ENCODE peak calls at places on chromosomes 6 and 20, in eight cellular contexts. W, N, J, E, H, R, A and T are unnamed samples.

GRCh38 chr6:20900396-20901160 is 366.3 kb downstream of the CDKAL1 start:
- DNase-seq in N (no peak), A (no peak), E (no peak), R (no peak), W (no peak), H (no peak), J (no peak), T (no peak)

GRCh38 chr6:76275746-76276145 is 203.3 kb upstream of the IMPG1 start:
- DNase-seq in N (no peak), A (no peak), J (no peak), H (no peak), W (no peak), E (no peak), R (no peak), T (no peak)

GRCh38 chr6:56727097-56727845 is 84.6 kb upstream of the DST start:
- DNase-seq in W (no peak), N (no peak), E (no peak), A (no peak), R (no peak), J (no peak), H (no peak), T (no peak)

GRCh38 chr20:63359164-63359934 is 1.8 kb downstream of the CHRNA4 start:
- DNase-seq in R (no peak), H (no peak), A (no peak), J (no peak), N (no peak), W (no peak), E (no peak), T (no peak)

GRCh38 chr6:28922004-28922840 is 1.6 kb downstream of the TRIM27 start:
- DNase-seq in H (no peak), N (no peak), J (no peak), E (peak), A (peak), R (peak), W (no peak), T (no peak)

GRCh38 chr20:3553663-3554062 is 82.8 kb downstream of the ATRN start:
- DNase-seq in N (no peak), R (no peak), A (no peak), W (no peak), J (no peak), E (no peak), H (no peak), T (no peak)

GRCh38 chr6:127100510-127101140 is 17.8 kb upstream of the RSPO3 start:
- DNase-seq in N (no peak), R (no peak), W (no peak), E (no peak), A (peak), H (no peak), J (no peak), T (no peak)

GRCh38 chr20:31652917-31653385 is 15.2 kb downstream of the COX4I2 start:
- DNase-seq in E (no peak), R (no peak), J (no peak), A (peak), H (no peak), W (no peak), N (no peak), T (no peak)

GRCh38 chr6:170476360-170476759 is 76.7 kb downstream of the PSMB1 start:
- DNase-seq in N (no peak), R (no peak), A (no peak), H (no peak), J (no peak), E (no peak), W (no peak), T (no peak)

GRCh38 chr20:61251529-61252393 is at the start of gene CDH4:
- DNase-seq in W (peak), R (no peak), N (peak), A (no peak), H (no peak), J (peak), E (peak), T (peak)

GRCh38 chr6:142975272-142975805 is 30.4 kb upstream of the HIVEP2 start:
- DNase-seq in E (no peak), W (no peak), A (no peak), N (no peak), H (no peak), J (no peak), R (no peak), T (no peak)

GRCh38 chr6:26330835-26331808 is 33.9 kb upstream of the BTN3A2 start:
- DNase-seq in A (peak), R (no peak), E (no peak), N (no peak), H (no peak), J (no peak), W (no peak), T (no peak)

GRCh38 chr6:45419574-45420082 is 41.9 kb upstream of the SUPT3H start:
- DNase-seq in N (peak), W (peak), H (peak), J (peak), E (no peak), R (peak), A (no peak), T (peak)
- TF ChIP-seq CTCF in N (no peak), W (no peak), H (peak), J (peak), E (peak), R (no peak), A (peak), T (no peak)

GRCh38 chr6:93017213-93017612 is 402.1 kb downstream of the EPHA7 start:
- DNase-seq in N (no peak), J (no peak), E (no peak), H (no peak), A (no peak), R (no peak), W (no peak), T (peak)
- TF ChIP-seq CTCF in N (no peak), J (peak), E (no peak), H (no peak), A (no peak), R (no peak), W (peak), T (no peak)

DNA sequence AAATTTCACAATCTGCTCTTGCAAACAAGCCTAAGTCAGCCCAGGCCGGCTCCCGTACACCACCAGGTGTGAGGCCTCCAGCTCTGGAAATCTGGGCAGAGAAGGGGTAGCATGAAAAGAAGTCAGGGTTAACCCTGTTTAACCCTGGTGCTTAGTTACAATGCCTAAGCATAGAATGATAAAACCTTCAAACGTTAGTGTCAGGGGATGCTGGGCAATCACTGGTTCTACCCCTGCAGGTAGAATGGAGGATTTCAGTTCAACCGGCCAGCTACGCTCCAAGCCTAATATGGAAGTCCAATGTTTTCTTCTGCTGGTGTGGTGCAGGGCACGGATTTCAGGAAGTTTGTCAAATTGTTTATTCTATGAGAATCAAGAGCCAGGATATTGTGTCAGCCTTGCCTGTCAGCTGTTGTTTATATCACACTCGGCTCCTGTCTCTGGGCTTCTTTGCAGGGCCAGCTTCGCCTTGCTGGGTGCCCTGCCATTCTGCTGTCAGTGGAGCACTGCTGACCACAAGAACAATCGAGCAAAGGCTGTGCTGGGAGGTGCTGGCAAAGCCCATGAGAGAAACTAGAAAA is 20.2 kb upstream of the CD93 start:
- DNase-seq in A (peak), J (no peak), R (no peak), E (no peak), H (peak), N (peak), W (no peak), T (no peak)
- TF ChIP-seq CTCF in A (no peak), J (peak), R (peak), E (no peak), H (no peak), N (peak), W (no peak), T (peak)

GRCh38 chr20:12394786-12395185 is 477.1 kb downstream of the BTBD3 start:
- DNase-seq in J (no peak), N (no peak), A (no peak), H (no peak), W (no peak), R (no peak), E (no peak), T (no peak)
- TF ChIP-seq CTCF in J (no peak), N (no peak), A (no peak), H (no peak), W (no peak), R (no peak), E (no peak), T (no peak)

DNA sequence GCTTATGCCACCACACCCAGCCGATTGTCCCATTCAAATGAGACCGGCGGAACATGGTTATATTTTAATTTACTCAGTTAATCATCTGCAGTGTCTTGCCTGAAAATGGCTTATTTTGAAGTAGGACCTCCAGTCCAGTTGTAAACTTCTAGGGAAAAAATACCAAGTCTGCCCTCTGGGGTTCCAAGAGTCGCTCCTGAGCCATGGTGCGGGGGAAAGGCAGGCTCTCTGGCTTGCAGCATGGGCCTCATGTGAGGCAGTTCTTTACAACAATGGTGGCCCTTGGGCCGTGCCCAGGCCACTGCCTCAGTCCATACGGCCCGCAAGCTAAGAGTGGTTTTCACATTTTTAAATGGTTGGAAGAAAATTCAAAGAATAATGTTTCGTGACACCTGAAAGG is 62.7 kb upstream of the XRN2 start:
- DNase-seq in N (no peak), H (no peak), R (no peak), W (no peak), J (no peak), E (no peak), A (no peak), T (no peak)
- TF ChIP-seq CTCF in N (peak), H (no peak), R (no peak), W (peak), J (peak), E (no peak), A (no peak), T (no peak)

GRCh38 chr6:158506577-158506976 is 53.3 kb upstream of the TMEM181 start:
- DNase-seq in H (no peak), E (no peak), R (no peak), J (peak), A (peak), N (peak), W (peak), T (peak)
- TF ChIP-seq CTCF in H (no peak), E (no peak), R (no peak), J (peak), A (peak), N (peak), W (peak), T (peak)